ENCODE peak calls at places on chromosomes 16 and 17, in six cellular contexts. Z, L, R, D, M and U are unnamed samples.

GRCh38 chr16:50204426-50205108 is 51.5 kb downstream of the TENT4B start:
- DNase-seq in R (no peak), D (no peak), Z (no peak), M (no peak), L (no peak), U (no peak)

GRCh38 chr16:23952128-23953041 is 116.6 kb downstream of the PRKCB start:
- DNase-seq in L (no peak), M (peak), R (no peak), Z (peak), D (no peak), U (no peak)

GRCh38 chr17:2057714-2058520 is 3.0 kb downstream of the HIC1 start:
- DNase-seq in L (no peak), D (no peak), Z (peak), M (no peak), R (no peak), U (no peak)

GRCh38 chr17:29593546-29594440 is 861 bp downstream of the ANKRD13B start:
- DNase-seq in M (peak), D (no peak), L (no peak), Z (peak), R (no peak), U (peak)

GRCh38 chr16:84746875-84747274 is 47.1 kb downstream of the USP10 start:
- DNase-seq in Z (no peak), R (no peak), M (peak), D (no peak), L (no peak), U (no peak)

GRCh38 chr17:19238167-19238505 is 970 bp downstream of the EPN2 start:
- DNase-seq in L (peak), D (no peak), Z (no peak), R (no peak), M (no peak), U (peak)

GRCh38 chr16:47858333-47859067 is 297.3 kb downstream of the ABCC12 start:
- DNase-seq in R (no peak), Z (no peak), D (no peak), M (no peak), L (no peak), U (no peak)

GRCh38 chr16:5056347-5056746 is 9.4 kb downstream of the C16orf89 start:
- DNase-seq in R (no peak), M (peak), Z (no peak), L (peak), D (peak), U (no peak)

GRCh38 chr16:75109732-75110243 is 6.8 kb downstream of the LDHD start:
- DNase-seq in Z (no peak), L (no peak), R (no peak), M (no peak), D (no peak), U (no peak)

GRCh38 chr16:3654249-3654991 is at the start of gene DNASE1:
- DNase-seq in R (peak), Z (peak), D (peak), L (peak), M (peak), U (peak)

GRCh38 chr17:34582185-34582900 is 3.0 kb downstream of the TMEM132E start:
- DNase-seq in M (no peak), Z (no peak), L (no peak), R (no peak), D (no peak), U (no peak)

GRCh38 chr17:34579017-34579946 is at the start of gene TMEM132E:
- DNase-seq in D (no peak), M (no peak), L (peak), R (no peak), Z (peak), U (no peak)

GRCh38 chr17:34579979-34580684 is 750 bp downstream of the TMEM132E start:
- DNase-seq in R (no peak), Z (no peak), L (peak), D (no peak), M (no peak), U (peak)

GRCh38 chr17:34581446-34582184 is 2.2 kb downstream of the TMEM132E start:
- DNase-seq in L (no peak), M (no peak), D (no peak), Z (no peak), R (no peak), U (no peak)

GRCh38 chr17:34580685-34581445 is 1.5 kb downstream of the TMEM132E start:
- DNase-seq in L (peak), Z (no peak), M (peak), R (no peak), D (no peak), U (no peak)
- TF ChIP-seq BHLHE40 in L (no peak), Z (no peak), M (peak), R (peak), D (no peak), U (no peak)

DNA sequence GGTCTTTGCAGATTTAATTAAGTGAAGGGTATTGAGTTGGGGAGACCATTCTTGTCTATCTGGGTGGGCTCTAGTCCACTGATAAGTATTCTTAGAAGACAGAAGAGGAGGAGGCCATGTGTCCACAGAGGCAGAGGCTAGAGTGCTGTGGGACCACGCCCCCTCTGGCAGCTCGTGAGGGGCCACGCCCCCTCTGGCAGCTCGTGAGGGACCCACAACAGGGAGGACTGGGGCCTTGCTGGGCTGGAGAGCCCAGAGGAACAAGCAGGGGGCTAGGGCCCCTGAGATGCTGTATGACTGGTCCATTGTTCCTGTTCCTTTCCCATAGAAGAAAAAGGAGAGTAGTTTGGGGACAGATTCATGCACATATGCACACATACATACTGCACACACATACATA is 106.8 kb downstream of the METRNL start:
- DNase-seq in M (peak), R (no peak), Z (no peak), L (no peak), D (peak), U (no peak)
- TF ChIP-seq BHLHE40 in M (peak), R (no peak), Z (no peak), L (no peak), D (no peak), U (no peak)

DNA sequence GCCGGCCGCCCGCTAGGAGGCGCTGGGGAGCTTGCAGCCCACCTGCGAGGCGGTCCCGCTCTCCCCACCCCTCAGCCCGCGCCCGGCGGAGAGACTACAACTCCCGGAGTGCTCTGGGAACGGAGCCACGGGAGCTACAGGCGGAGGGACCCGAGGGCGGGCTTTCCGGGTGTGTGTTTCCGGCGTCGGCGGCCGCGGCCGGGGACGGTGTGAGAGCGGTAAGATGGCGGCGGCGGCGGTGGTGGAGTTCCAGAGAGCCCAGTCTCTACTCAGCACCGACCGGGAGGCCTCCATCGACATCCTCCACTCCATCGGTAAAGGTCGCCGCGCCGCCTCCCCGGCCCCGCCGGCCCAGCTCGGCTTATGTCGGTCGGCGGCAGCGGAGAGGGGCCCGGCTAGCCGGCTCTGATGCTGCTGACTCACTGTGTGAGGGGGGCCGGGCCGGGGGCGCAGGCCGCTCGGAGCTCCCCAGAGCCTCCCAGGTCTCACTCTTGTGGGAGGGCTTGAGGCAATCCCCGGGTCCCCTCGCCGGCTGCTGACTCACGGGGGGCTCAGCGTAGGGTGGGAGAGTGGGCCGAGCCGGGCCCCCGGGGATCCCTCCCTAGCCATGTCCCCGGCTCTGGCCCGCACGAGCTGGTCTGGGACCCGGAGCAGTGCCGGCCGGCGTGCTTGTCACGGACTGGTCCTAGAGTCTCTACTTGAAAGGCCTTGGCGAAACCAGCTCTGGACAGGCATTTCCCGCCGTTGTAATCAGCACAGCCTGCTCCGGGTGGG is at the start of gene PSMD11:
- DNase-seq in L (peak), M (peak), D (peak), Z (peak), R (peak), U (peak)
- TF ChIP-seq BHLHE40 in L (no peak), M (peak), D (no peak), Z (no peak), R (peak), U (no peak)

DNA sequence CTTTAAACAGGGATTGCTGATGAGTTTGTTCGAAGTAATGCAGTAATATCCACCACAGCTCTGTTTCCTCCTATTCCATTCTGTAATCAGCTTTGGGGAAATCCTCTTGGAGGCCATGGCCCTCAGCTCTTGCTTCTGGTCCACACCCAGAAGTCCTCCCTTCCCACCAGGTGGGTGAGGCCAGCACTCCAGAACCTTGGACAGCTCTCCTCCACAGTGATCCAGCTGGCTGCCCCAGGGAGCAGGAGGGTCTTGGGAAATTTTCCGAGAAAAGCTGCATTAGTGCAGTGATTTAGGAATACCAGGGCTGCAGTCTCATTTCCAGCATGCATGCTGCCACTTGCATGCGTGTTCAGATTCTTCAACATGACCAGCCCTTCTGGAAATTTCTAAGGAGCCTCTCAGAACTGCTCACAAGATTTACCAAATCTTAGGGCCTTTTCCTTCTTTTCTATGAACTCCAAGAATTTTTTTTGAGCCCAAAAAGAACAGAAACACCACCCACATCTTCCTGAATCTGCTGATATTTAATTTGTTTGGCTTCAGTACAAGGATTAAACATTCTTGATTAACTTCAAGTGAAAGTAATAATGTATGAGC is 4.2 kb downstream of the SMPD3 start:
- DNase-seq in Z (peak), L (peak), R (no peak), M (peak), D (peak), U (no peak)
- TF ChIP-seq BHLHE40 in Z (no peak), L (no peak), R (no peak), M (no peak), D (no peak), U (no peak)